ENCODE peak calls at places on chromosome 16, in four cellular contexts. I is AG09309, C is fibroblast of lung, K is astrocyte of the spinal cord. N is an unnamed sample.

GRCh38 chr16:84607694-84608093 is 10.2 kb downstream of the COTL1 start:
- DNase-seq in I (no peak), C (no peak), K (no peak), N (no peak)

GRCh38 chr16:81175325-81175891 is 63.1 kb upstream of the BCO1 start:
- DNase-seq in I (peak; percentile 33), C (peak; percentile 46), K (peak; percentile 45), N (peak; percentile 26)

GRCh38 chr16:84933774-84934571 is 77.4 kb downstream of the ZDHHC7 start:
- DNase-seq in I (no peak), C (peak; percentile 58), K (no peak), N (no peak)

GRCh38 chr16:2895813-2896212 is 12.8 kb downstream of the FLYWCH2 start:
- DNase-seq in I (no peak), C (no peak), K (no peak), N (no peak)

GRCh38 chr16:68367440-68367839 is 56.6 kb downstream of the PRMT7 start:
- DNase-seq in I (no peak), C (no peak), K (no peak), N (no peak)

GRCh38 chr16:71894229-71894920 is 956 bp upstream of the IST1 start:
- DNase-seq in I (no peak), C (peak; percentile 71), K (peak; percentile 70), N (no peak)

GRCh38 chr16:51143166-51143565 is 7.9 kb downstream of the SALL1 start:
- DNase-seq in I (no peak), C (no peak), K (peak; percentile 31), N (no peak)

GRCh38 chr16:87705780-87706277 is 60.0 kb downstream of the KLHDC4 start:
- DNase-seq in I (no peak), C (no peak), K (peak; percentile 14), N (no peak)

GRCh38 chr16:30786936-30787612 is at the start of gene ZNF629:
- DNase-seq in I (peak; percentile 14), C (peak; percentile 77), K (peak; percentile 71), N (no peak)

GRCh38 chr16:28923652-28924398 is 1.2 kb downstream of the RABEP2 start:
- DNase-seq in I (no peak), C (no peak), K (no peak), N (no peak)

GRCh38 chr16:67679935-67680897 is 13.6 kb downstream of the C16orf86 start:
- DNase-seq in I (no peak), C (no peak), K (no peak), N (no peak)

GRCh38 chr16:22861585-22861984 is 47.6 kb downstream of the HS3ST2 start:
- DNase-seq in I (no peak), C (no peak), K (no peak), N (no peak)

GRCh38 chr16:87317766-87318121 is 552 bp upstream of the C16orf95 start:
- DNase-seq in I (no peak), C (peak; percentile 75), K (no peak), N (no peak)

GRCh38 chr16:57366544-57367040 is 5.7 kb upstream of the CX3CL1 start:
- DNase-seq in I (no peak), C (no peak), K (no peak), N (no peak)

GRCh38 chr16:51813609-51814008 is 662.5 kb upstream of the SALL1 start:
- DNase-seq in I (no peak), C (no peak), K (no peak), N (no peak)

GRCh38 chr16:12062343-12063003 is 85.9 kb downstream of the SNX29 start:
- DNase-seq in I (peak; percentile 86), C (peak; percentile 87), K (peak; percentile 56), N (peak; percentile 61)

GRCh38 chr16:50839920-50840729 is 98.2 kb downstream of the CYLD start:
- DNase-seq in I (no peak), C (no peak), K (no peak), N (no peak)

GRCh38 chr16:74740795-74741304 is 33.8 kb downstream of the FA2H start:
- DNase-seq in I (no peak), C (peak; percentile 49), K (peak; percentile 20), N (no peak)

GRCh38 chr16:69199382-69199781 is 12.4 kb downstream of the SNTB2 start:
- DNase-seq in I (no peak), C (peak; percentile 68), K (peak; percentile 50), N (no peak)

GRCh38 chr16:2926660-2927646 is 15.2 kb downstream of the FLYWCH1 start:
- DNase-seq in I (peak; percentile 59), C (peak; percentile 88), K (peak; percentile 85), N (no peak)

GRCh38 chr16:89046491-89046890 is 47.2 kb upstream of the ACSF3 start:
- DNase-seq in I (no peak), C (no peak), K (no peak), N (no peak)

GRCh38 chr16:67252806-67253497 is 4.2 kb downstream of the SLC9A5 start:
- DNase-seq in I (no peak), C (no peak), K (no peak), N (no peak)

GRCh38 chr16:58259995-58260394 is 34.8 kb downstream of the PRSS54 start:
- DNase-seq in I (no peak), C (no peak), K (no peak), N (no peak)

GRCh38 chr16:66903544-66904427 is 14.9 kb downstream of the CDH16 start:
- DNase-seq in I (no peak), C (no peak), K (no peak), N (no peak)

GRCh38 chr16:56164636-56165035 is 26.7 kb upstream of the GNAO1 start:
- DNase-seq in I (no peak), C (no peak), K (no peak), N (no peak)

GRCh38 chr16:19898166-19898565 is 13.5 kb upstream of the GPRC5B start:
- DNase-seq in I (no peak), C (no peak), K (no peak), N (no peak)

GRCh38 chr16:19899605-19899955 is 14.9 kb upstream of the GPRC5B start:
- DNase-seq in I (no peak), C (no peak), K (no peak), N (no peak)

GRCh38 chr16:19901164-19901563 is 16.5 kb upstream of the GPRC5B start:
- DNase-seq in I (no peak), C (no peak), K (no peak), N (no peak)

GRCh38 chr16:19900590-19900989 is 15.9 kb upstream of the GPRC5B start:
- DNase-seq in I (no peak), C (no peak), K (no peak), N (no peak)

DNA sequence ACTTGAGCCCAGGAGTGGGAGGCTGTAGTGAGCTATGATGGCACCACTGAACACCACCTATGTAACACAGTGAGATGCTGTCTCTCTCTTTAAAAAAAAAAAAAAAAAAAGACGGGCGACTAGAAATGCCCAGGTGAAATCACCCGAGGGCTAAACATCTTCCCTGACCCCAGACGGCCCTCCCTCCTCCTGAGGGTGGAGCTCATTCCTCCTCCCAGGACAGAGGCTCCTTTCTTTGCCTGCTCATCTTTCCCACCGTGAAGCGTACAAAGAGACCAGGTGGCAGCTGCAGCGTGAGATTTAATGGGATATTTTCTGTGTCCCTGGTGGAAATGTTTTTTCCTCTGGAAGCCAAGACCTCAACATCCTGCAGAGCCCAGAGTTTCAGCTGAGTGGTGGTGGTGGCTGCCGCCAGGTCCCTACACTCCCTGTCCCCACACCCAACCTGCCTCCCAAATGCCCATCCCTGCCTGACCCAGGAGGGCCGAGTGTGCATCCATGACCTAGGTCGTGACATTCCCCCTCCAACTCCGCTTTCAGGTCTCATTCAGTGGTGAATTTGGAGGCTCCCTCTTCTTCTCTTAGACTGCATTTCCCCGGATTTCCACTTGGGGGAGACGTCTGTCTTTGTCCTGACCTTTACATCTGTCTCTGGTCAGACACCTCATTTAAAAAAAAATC is 14.4 kb upstream of the GPRC5B start:
- DNase-seq in I (peak; percentile 13), C (peak; percentile 54), K (peak; percentile 47), N (no peak)
- TF ChIP-seq CTCF in I (peak; percentile 84), C (peak; percentile 91), K (peak; percentile 86), N (peak; percentile 66)

DNA sequence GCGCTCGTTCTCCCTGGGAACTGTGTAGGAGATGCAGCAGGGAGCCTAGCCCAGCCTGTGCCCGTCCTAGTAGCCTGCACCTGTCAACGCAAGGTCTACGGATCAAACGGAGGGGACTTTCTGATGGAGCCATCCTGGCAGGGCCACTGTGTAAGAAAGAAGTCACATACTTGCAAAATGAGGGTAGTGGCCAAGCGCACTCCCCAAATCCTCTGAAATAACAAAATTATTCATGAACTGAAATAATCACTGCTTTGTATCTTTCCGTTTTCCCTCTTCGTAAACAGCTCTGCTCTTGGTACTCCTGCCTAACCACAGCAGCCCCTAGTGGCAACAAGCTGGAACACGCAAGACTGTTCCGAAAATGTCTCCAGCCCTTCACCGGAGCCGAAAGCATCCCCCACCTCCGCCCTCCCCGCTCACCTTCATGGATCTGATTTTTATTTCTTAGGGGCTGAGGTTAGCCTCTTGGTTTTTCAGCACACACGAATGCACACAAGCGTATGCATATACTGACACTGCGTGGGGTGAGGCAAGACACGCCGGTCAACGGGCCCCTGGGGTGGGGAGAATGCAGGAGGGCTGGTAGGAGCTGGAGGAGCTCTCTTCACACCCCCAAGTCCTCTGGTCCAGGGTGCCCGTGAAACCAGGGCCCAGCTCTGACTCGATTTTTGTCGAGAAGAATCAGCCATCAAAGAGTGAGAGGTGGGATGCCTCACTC is 100.8 kb downstream of the ABCC12 start:
- DNase-seq in I (peak; percentile 13), C (peak; percentile 78), K (peak; percentile 64), N (no peak)
- H3K4me3 ChIP-seq in I (peak overlapping the region; percentile 10), C (no peak overlapping the region), K (no peak overlapping the region), N (no peak overlapping the region)

GRCh38 chr16:5502944-5503343 is 405.3 kb upstream of the EEF2KMT start:
- DNase-seq in I (no peak), C (no peak), K (no peak), N (no peak)
- TF ChIP-seq CTCF in I (no peak), C (no peak), K (no peak), N (no peak)

DNA sequence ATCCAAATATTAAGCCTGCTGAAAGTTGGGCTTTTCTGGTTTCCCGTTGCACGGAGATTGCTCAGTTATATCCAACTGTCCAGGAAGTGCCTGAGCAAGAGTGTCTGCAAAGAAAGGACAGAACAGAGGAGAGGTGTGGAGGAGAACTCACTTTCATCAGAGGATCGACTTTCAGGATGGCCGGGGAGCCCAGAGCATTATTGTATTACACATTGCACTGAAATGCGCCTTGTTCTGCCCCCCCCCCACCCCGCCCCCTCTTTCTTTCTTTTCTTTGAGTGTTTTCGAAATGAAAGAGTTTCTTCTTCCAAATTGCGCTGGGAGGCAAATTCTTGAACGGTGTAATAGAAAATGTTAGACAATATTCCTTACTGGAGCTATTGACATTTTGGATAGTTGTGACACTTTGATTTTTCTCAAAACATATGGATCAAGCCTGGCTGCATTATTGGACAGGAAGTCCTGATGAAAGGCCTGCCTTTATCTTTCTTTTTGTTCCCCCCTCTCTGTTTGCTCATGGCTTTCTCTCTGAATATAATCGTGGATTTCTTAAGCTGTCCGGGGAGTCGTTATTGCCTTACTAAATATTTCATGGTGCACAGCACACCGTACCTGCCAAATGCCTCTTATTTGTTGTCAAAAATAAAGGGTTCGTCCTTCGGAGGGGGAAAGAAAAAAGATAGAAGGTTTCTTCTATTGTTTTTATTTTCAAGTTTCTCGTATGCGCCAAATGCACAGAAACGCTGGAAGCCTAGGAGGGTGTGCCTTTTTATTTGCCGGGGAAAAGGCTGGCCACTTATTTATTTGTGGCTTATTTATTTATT is 110.8 kb downstream of the IRX3 start:
- DNase-seq in I (no peak), C (no peak), K (no peak), N (no peak)
- H3K4me3 ChIP-seq in I (no peak overlapping the region), C (no peak overlapping the region), K (no peak overlapping the region), N (no peak overlapping the region)

GRCh38 chr16:78791926-78792325 is 692.5 kb downstream of the WWOX start:
- DNase-seq in I (no peak), C (no peak), K (no peak), N (no peak)

GRCh38 chr16:78791011-78791410 is 691.6 kb downstream of the WWOX start:
- DNase-seq in I (no peak), C (no peak), K (no peak), N (no peak)

GRCh38 chr16:78786635-78787034 is 687.2 kb downstream of the WWOX start:
- DNase-seq in I (no peak), C (no peak), K (no peak), N (no peak)

GRCh38 chr16:78788276-78788675 is 688.8 kb downstream of the WWOX start:
- DNase-seq in I (no peak), C (no peak), K (no peak), N (no peak)

GRCh38 chr16:78789556-78789955 is 690.1 kb downstream of the WWOX start:
- DNase-seq in I (no peak), C (no peak), K (no peak), N (no peak)
- TF ChIP-seq CTCF in I (no peak), C (no peak), K (no peak), N (no peak)

N was measured in AG04449.